ENCODE peak calls at places on chromosome 9, in seven cellular contexts. J, A, Y, K, X, W and P are unnamed samples.

GRCh38 chr9:4967521-4967920 is 17.6 kb upstream of the JAK2 start:
- DNase-seq in J (no peak), A (no peak), Y (peak), K (no peak), X (no peak), W (no peak), P (no peak)

GRCh38 chr9:73079326-73079725 is 72.3 kb upstream of the ANXA1 start:
- DNase-seq in J (no peak), A (peak), Y (no peak), K (no peak), X (no peak), W (no peak), P (no peak)

GRCh38 chr9:96156578-96156977 is 145.4 kb downstream of the HSD17B3 start:
- DNase-seq in J (peak), A (no peak), Y (no peak), K (peak), X (no peak), W (no peak), P (no peak)

GRCh38 chr9:114086607-114087006 is 8.5 kb upstream of the AMBP start:
- DNase-seq in J (no peak), A (no peak), Y (no peak), K (no peak), X (no peak), W (no peak), P (no peak)

GRCh38 chr9:107597743-107598217 is 108.2 kb upstream of the KLF4 start:
- DNase-seq in J (no peak), A (no peak), Y (no peak), K (no peak), X (no peak), W (no peak), P (no peak)

GRCh38 chr9:120916573-120916972 is 10.0 kb downstream of the TRAF1 start:
- DNase-seq in J (no peak), A (no peak), Y (no peak), K (peak), X (peak), W (no peak), P (no peak)

GRCh38 chr9:124327488-124327887 is 69.7 kb downstream of the NEK6 start:
- DNase-seq in J (no peak), A (no peak), Y (no peak), K (no peak), X (no peak), W (no peak), P (no peak)

GRCh38 chr9:79522793-79523192 is 49.0 kb upstream of the TLE4 start:
- DNase-seq in J (no peak), A (no peak), Y (no peak), K (no peak), X (no peak), W (no peak), P (no peak)